ENCODE peak calls at places on chromosomes 2 and 18, in nine cellular contexts. G is activated CD4-positive, alpha-beta T cell treated with anti-CD3 and anti-CD28 coated beads, Interleukin-2, amount 50 U/mL, for 48 hours; J is T-helper 2 cell; A is T-helper 1 cell; X is posterior cingulate gyrus; L is NAMALWA; O is activated CD8-positive, alpha-beta T cell treated with anti-CD3 and anti-CD28 coated beads, Interleukin-2, amount 10 ng/mL, durations not matched to agents 7 days and 5 days; Y is hippocampal formation; R is LHCN-M2. F is an unnamed sample.
A peak's percentile ranks its signal among the peaks of the same experiment; 100 is the strongest.

GRCh38 chr2:104429978-104430740 is 423.8 kb upstream of the POU3F3 start:
- DNase-seq in G (no peak), J (no peak), A (no peak), X (peak; percentile 55), L (no peak), O (no peak), Y (peak; percentile 82), R (no peak), F (peak; percentile 80)

GRCh38 chr2:9021563-9022211 is 18.2 kb upstream of the MBOAT2 start:
- DNase-seq in G (no peak), J (no peak), A (no peak), X (no peak), L (no peak), O (no peak), Y (no peak), R (peak; percentile 44), F (no peak)

GRCh38 chr2:9697904-9698303 is 67.1 kb upstream of the YWHAQ start:
- DNase-seq in G (no peak), J (peak; percentile 78), A (peak; percentile 26), X (no peak), L (no peak), O (peak; percentile 44), Y (no peak), R (no peak), F (no peak)

GRCh38 chr18:33666915-33667314 is 88.9 kb downstream of the ASXL3 start:
- DNase-seq in G (no peak), J (no peak), A (no peak), X (no peak), L (no peak), O (no peak), Y (no peak), R (no peak), F (no peak)

GRCh38 chr2:98573426-98573825 is 34.9 kb downstream of the COA5 start:
- DNase-seq in G (no peak), J (no peak), A (no peak), X (no peak), L (no peak), O (no peak), Y (no peak), R (no peak), F (no peak)

GRCh38 chr18:41639218-41639617 is 315.8 kb upstream of the PIK3C3 start:
- DNase-seq in G (no peak), J (no peak), A (no peak), X (no peak), L (no peak), O (no peak), Y (no peak), R (no peak), F (no peak)

GRCh38 chr2:17188726-17189125 is 329.5 kb downstream of the RAD51AP2 start:
- DNase-seq in G (no peak), J (no peak), A (no peak), X (no peak), L (no peak), O (no peak), Y (no peak), R (no peak), F (no peak)

GRCh38 chr2:120456867-120457266 is 110.9 kb downstream of the INHBB start:
- DNase-seq in G (no peak), J (no peak), A (no peak), X (no peak), L (peak; percentile 7), O (no peak), Y (no peak), R (no peak), F (no peak)

GRCh38 chr18:33677891-33678290 is 99.9 kb downstream of the ASXL3 start:
- DNase-seq in G (no peak), J (no peak), A (no peak), X (no peak), L (no peak), O (no peak), Y (no peak), R (no peak), F (no peak)

GRCh38 chr2:203626952-203627681 is 79.3 kb upstream of the CD28 start:
- DNase-seq in G (no peak), J (no peak), A (no peak), X (no peak), L (no peak), O (no peak), Y (no peak), R (no peak), F (no peak)

GRCh38 chr18:12639990-12640880 is 17.7 kb downstream of the SPIRE1 start:
- DNase-seq in G (no peak), J (no peak), A (no peak), X (no peak), L (no peak), O (no peak), Y (no peak), R (peak; percentile 89), F (no peak)

GRCh38 chr2:136363921-136364320 is 246.0 kb upstream of the CXCR4 start:
- DNase-seq in G (no peak), J (no peak), A (no peak), X (no peak), L (no peak), O (peak; percentile 18), Y (no peak), R (no peak), F (no peak)

GRCh38 chr2:16100006-16100405 is 159.7 kb downstream of the MYCN start:
- DNase-seq in G (no peak), J (no peak), A (no peak), X (no peak), L (no peak), O (no peak), Y (no peak), R (no peak), F (no peak)

GRCh38 chr2:122019729-122020128 is 264.3 kb downstream of the TSN start:
- DNase-seq in G (no peak), J (no peak), A (no peak), X (peak; percentile 17), L (no peak), O (no peak), Y (no peak), R (no peak), F (no peak)

GRCh38 chr2:152585830-152586484 is 131.3 kb downstream of the PRPF40A start:
- DNase-seq in G (no peak), J (peak; percentile 33), A (no peak), X (no peak), L (no peak), O (no peak), Y (no peak), R (peak; percentile 94), F (no peak)

GRCh38 chr2:19887508-19887907 is 14.3 kb downstream of the TTC32 start:
- DNase-seq in G (no peak), J (no peak), A (no peak), X (no peak), L (no peak), O (no peak), Y (no peak), R (no peak), F (no peak)

F was measured in head of caudate nucleus.